ENCODE peak calls at places on chromosomes 6 and 20, in nine cellular contexts. U is activated CD4-positive, CD25-positive, alpha-beta regulatory T cell; R is activated CD4-positive, alpha-beta T cell treated with anti-CD3 and anti-CD28 coated beads for 4 hours; D is upper lobe of right lung; I is effector memory CD4-positive, alpha-beta T cell; Y is T follicular helper cell; H is endothelial cell; O is stimulated activated CD4-positive, alpha-beta T cell treated with anti-CD3 and anti-CD28 coated beads, Interleukin-4, amount 100 ng/mL, for 1 hour; B is naive thymus-derived CD8-positive, alpha-beta T cell. J is an unnamed sample.

GRCh38 chr6:150238294-150238693 is 95.5 kb downstream of the PPP1R14C start:
- DNase-seq in R (no peak), Y (no peak), D (peak), O (no peak), B (no peak), I (no peak), H (no peak), U (no peak), J (no peak)

GRCh38 chr20:49515588-49515987 is 33.1 kb upstream of the KCNB1 start:
- DNase-seq in Y (no peak), R (no peak), U (no peak), D (no peak), O (no peak), H (no peak), B (no peak), I (no peak), J (no peak)

GRCh38 chr6:138499303-138499991 is at the start of gene NHSL1:
- DNase-seq in I (no peak), Y (no peak), U (no peak), H (no peak), R (no peak), B (no peak), D (no peak), O (no peak), J (no peak)

GRCh38 chr6:130730600-130730999 is 96.6 kb upstream of the SMLR1 start:
- DNase-seq in Y (no peak), H (no peak), R (no peak), O (no peak), I (no peak), U (no peak), D (no peak), B (no peak), J (no peak)

GRCh38 chr20:59571591-59572314 is 32.6 kb upstream of the PHACTR3 start:
- DNase-seq in O (peak), Y (peak), B (peak), D (peak), U (peak), R (peak), I (peak), H (peak), J (no peak)

GRCh38 chr20:50234288-50234687 is 43.7 kb downstream of the CEBPB start:
- DNase-seq in H (no peak), O (no peak), B (no peak), Y (no peak), I (no peak), D (no peak), U (no peak), R (no peak), J (no peak)

GRCh38 chr6:108714012-108714773 is 134.0 kb upstream of the ARMC2 start:
- DNase-seq in Y (no peak), U (no peak), O (no peak), B (peak), H (no peak), D (no peak), I (no peak), R (no peak), J (no peak)

GRCh38 chr6:150471276-150471675 is 102.5 kb downstream of the IYD start:
- DNase-seq in B (no peak), D (no peak), H (no peak), Y (no peak), R (no peak), I (no peak), U (no peak), O (no peak), J (no peak)

GRCh38 chr20:4603724-4604123 is 118.0 kb upstream of the PRND start:
- DNase-seq in U (no peak), Y (no peak), D (no peak), R (no peak), B (no peak), I (no peak), O (no peak), H (no peak), J (no peak)

GRCh38 chr6:35016417-35017221 is 124.5 kb downstream of the TCP11 start:
- DNase-seq in R (no peak), O (no peak), H (no peak), Y (no peak), U (no peak), D (no peak), I (no peak), B (no peak), J (no peak)

GRCh38 chr6:446418-447366 is 55.1 kb downstream of the IRF4 start:
- DNase-seq in D (no peak), O (peak), U (peak), H (no peak), B (peak), R (peak), Y (peak), I (peak), J (no peak)

GRCh38 chr20:47066484-47067270 is 172.0 kb downstream of the EYA2 start:
- DNase-seq in O (no peak), B (no peak), I (no peak), U (no peak), H (no peak), Y (no peak), R (no peak), D (no peak), J (no peak)

GRCh38 chr6:24568687-24569086 is 73.9 kb downstream of the ALDH5A1 start:
- DNase-seq in I (no peak), Y (no peak), R (no peak), O (no peak), H (no peak), D (no peak), U (no peak), B (no peak), J (no peak)

GRCh38 chr6:161409353-161409752 is 135.5 kb upstream of the AGPAT4 start:
- DNase-seq in U (no peak), O (no peak), I (no peak), D (no peak), B (no peak), R (no peak), Y (no peak), H (no peak), J (no peak)

GRCh38 chr6:45780523-45780922 is 235.1 kb downstream of the CLIC5 start:
- DNase-seq in R (no peak), I (no peak), Y (no peak), D (no peak), B (no peak), O (no peak), U (no peak), H (no peak), J (no peak)

GRCh38 chr6:46796842-46797241 is 3.7 kb downstream of the MEP1A start:
- DNase-seq in Y (no peak), I (no peak), D (no peak), R (no peak), H (no peak), U (no peak), O (no peak), B (no peak), J (no peak)

GRCh38 chr6:128605961-128606360 is 85.6 kb upstream of the PTPRK start:
- DNase-seq in U (no peak), B (no peak), H (no peak), O (no peak), Y (no peak), D (no peak), R (no peak), I (no peak), J (no peak)